ENCODE peak calls at places on chromosomes 5 and 9, in five cellular contexts. W is HCT116, T is GM23338, J is K562, D is transverse colon. E is an unnamed sample.

GRCh38 chr9:124339603-124340146 is 75.6 kb downstream of the PSMB7 start:
- DNase-seq in D (no peak), W (no peak), J (no peak), T (peak; percentile 56), E (no peak)

GRCh38 chr9:120392245-120392644 is 187.7 kb downstream of the CDK5RAP2 start:
- DNase-seq in W (no peak), J (no peak), T (no peak), D (no peak), E (no peak)

GRCh38 chr5:102718819-102719218 is 36.3 kb upstream of the PAM start:
- DNase-seq in W (no peak), D (no peak), T (no peak), J (no peak), E (no peak)

GRCh38 chr5:119389288-119390065 is 33.7 kb downstream of the TNFAIP8 start:
- DNase-seq in W (no peak), T (no peak), J (no peak), D (no peak), E (no peak)

GRCh38 chr9:6133346-6134063 is 82.1 kb upstream of the IL33 start:
- DNase-seq in J (no peak), D (no peak), W (no peak), T (no peak), E (no peak)

GRCh38 chr5:172235827-172236749 is 42.1 kb downstream of the EFCAB9 start:
- DNase-seq in T (no peak), J (no peak), D (peak; percentile 70), W (no peak), E (no peak)

GRCh38 chr5:68353624-68354023 is 138.1 kb downstream of the PIK3R1 start:
- DNase-seq in D (no peak), J (no peak), W (no peak), T (no peak), E (no peak)

GRCh38 chr5:145449794-145450193 is 385.3 kb downstream of the PRELID2 start:
- DNase-seq in T (no peak), J (no peak), W (no peak), D (no peak), E (no peak)

GRCh38 chr9:92671323-92671722 is 1.4 kb upstream of the IPPK start:
- DNase-seq in W (peak; percentile 82), D (no peak), J (no peak), T (peak; percentile 40), E (no peak)

GRCh38 chr5:167839065-167839464 is 452.4 kb upstream of the WWC1 start:
- DNase-seq in J (no peak), T (no peak), D (no peak), W (no peak), E (no peak)

GRCh38 chr9:127987103-127987614 is 6.4 kb upstream of the EEIG1 start:
- DNase-seq in W (no peak), J (no peak), T (no peak), D (no peak), E (no peak)

GRCh38 chr9:114086607-114087006 is 8.5 kb upstream of the AMBP start:
- DNase-seq in W (no peak), J (no peak), T (no peak), D (no peak), E (peak; percentile 34)

GRCh38 chr5:75463726-75464125 is 47.7 kb downstream of the CERT1 start:
- DNase-seq in D (no peak), T (no peak), J (no peak), W (no peak), E (no peak)

GRCh38 chr9:34555435-34556230 is 32.8 kb upstream of the ENHO start:
- DNase-seq in W (no peak), T (no peak), J (no peak), D (no peak), E (no peak)

GRCh38 chr9:135348788-135349150 is 130.8 kb upstream of the PPP1R26 start:
- DNase-seq in W (no peak), D (no peak), J (no peak), T (no peak), E (no peak)

GRCh38 chr5:10990626-10991025 is 229.6 kb upstream of the DAP start:
- DNase-seq in D (no peak), J (no peak), T (no peak), W (no peak), E (no peak)

GRCh38 chr5:39400711-39401385 is 23.9 kb downstream of the DAB2 start:
- DNase-seq in W (no peak), T (no peak), D (no peak), J (no peak), E (no peak)

GRCh38 chr5:119290161-119290569 is 65.7 kb upstream of the TNFAIP8 start:
- DNase-seq in T (no peak), J (no peak), W (no peak), D (no peak), E (no peak)

GRCh38 chr5:140402258-140403074 is 833 bp downstream of the ANKHD1 start:
- DNase-seq in T (peak; percentile 86), J (peak; percentile 48), D (peak; percentile 36), W (no peak), E (peak; percentile 73)

GRCh38 chr5:163105456-163105855 is 331.9 kb upstream of the CCNG1 start:
- DNase-seq in J (no peak), D (no peak), T (no peak), W (no peak), E (no peak)

GRCh38 chr5:1053391-1054017 is 44.9 kb downstream of the NKD2 start:
- DNase-seq in W (no peak), D (peak; percentile 24), T (peak; percentile 0), J (no peak), E (peak; percentile 88)

GRCh38 chr5:138975098-138975847 is 100.1 kb upstream of the LRRTM2 start:
- DNase-seq in D (peak; percentile 32), J (no peak), T (no peak), W (no peak), E (peak; percentile 79)

GRCh38 chr5:172370648-172371248 is 83.6 kb downstream of the SH3PXD2B start:
- DNase-seq in W (peak; percentile 33), D (no peak), J (peak; percentile 44), T (peak; percentile 87), E (no peak)

GRCh38 chr5:137220523-137220927 is 278.6 kb downstream of the SPOCK1 start:
- DNase-seq in T (peak; percentile 76), J (peak; percentile 19), D (no peak), W (peak; percentile 76), E (no peak)

GRCh38 chr5:180199390-180199789 is 9.6 kb downstream of the RASGEF1C start:
- DNase-seq in W (no peak), D (no peak), J (no peak), T (no peak), E (no peak)

GRCh38 chr9:128245293-128246151 is 30.3 kb downstream of the GOLGA2 start:
- DNase-seq in J (peak; percentile 51), W (no peak), T (peak; percentile 49), D (no peak), E (peak; percentile 78)

GRCh38 chr5:42514759-42515158 is 91.5 kb downstream of the GHR start:
- DNase-seq in W (no peak), D (no peak), J (no peak), T (peak; percentile 49), E (no peak)

GRCh38 chr9:95796029-95796428 is 79.5 kb upstream of the ERCC6L2 start:
- DNase-seq in J (no peak), D (no peak), T (no peak), W (no peak), E (no peak)

GRCh38 chr9:37902804-37903580 is 935 bp downstream of the SLC25A51 start:
- DNase-seq in D (no peak), J (peak; percentile 46), W (no peak), T (no peak), E (no peak)

GRCh38 chr9:37903581-37903830 is 421 bp downstream of the SLC25A51 start:
- DNase-seq in W (no peak), J (no peak), D (no peak), T (peak; percentile 56), E (peak; percentile 70)

GRCh38 chr9:37903831-37904646 is at the start of gene SLC25A51:
- DNase-seq in W (peak; percentile 87), T (peak; percentile 95), J (peak; percentile 98), D (peak; percentile 96), E (peak; percentile 97)

GRCh38 chr9:37904647-37905505 is 949 bp upstream of the SLC25A51 start:
- DNase-seq in T (no peak), J (peak; percentile 54), D (no peak), W (no peak), E (peak; percentile 64)

GRCh38 chr9:37902131-37902530 is 1.8 kb downstream of the SLC25A51 start:
- DNase-seq in W (no peak), T (no peak), J (no peak), D (no peak), E (no peak)
- H3K4me3 ChIP-seq in W (no peak overlapping the region), T (no peak overlapping the region), J (no peak overlapping the region), D (no peak overlapping the region), E (no peak overlapping the region)

DNA sequence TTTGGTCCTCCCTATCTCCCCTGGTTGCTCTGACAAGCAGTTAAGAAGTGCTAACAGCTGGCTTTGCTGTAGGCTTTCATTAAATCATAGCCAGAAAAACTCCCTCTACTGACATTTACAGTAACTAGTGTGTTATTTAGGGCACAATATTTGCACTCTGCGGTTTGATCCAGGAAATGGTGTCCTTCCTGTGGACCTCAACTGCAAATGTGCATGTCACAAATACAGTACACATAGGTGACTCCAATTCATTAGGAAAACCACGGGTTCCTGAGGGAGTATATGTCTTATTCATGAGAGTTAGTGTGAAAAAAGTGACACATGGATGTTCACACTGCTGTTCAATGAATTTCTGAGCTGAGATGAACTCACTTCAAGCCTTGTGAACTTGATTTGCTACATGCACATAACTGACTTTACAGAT is 281.6 kb downstream of the EFNA5 start:
- DNase-seq in J (no peak), D (peak; percentile 19), W (no peak), T (no peak), E (no peak)
- TF ChIP-seq POLR2AphosphoS5 in J (no peak), D (no peak), W (no peak), T (no peak), E (peak; percentile 22)

GRCh38 chr5:111384220-111384619 is 128.1 kb downstream of the STARD4 start:
- DNase-seq in J (no peak), W (no peak), D (no peak), T (no peak), E (no peak)

GRCh38 chr5:111374380-111374779 is 138.0 kb downstream of the STARD4 start:
- DNase-seq in W (no peak), J (no peak), D (no peak), T (no peak), E (no peak)

GRCh38 chr5:111383288-111383970 is 128.9 kb downstream of the STARD4 start:
- DNase-seq in T (no peak), W (no peak), J (no peak), D (no peak), E (no peak)

GRCh38 chr5:111375645-111376044 is 136.7 kb downstream of the STARD4 start:
- DNase-seq in T (no peak), D (no peak), W (no peak), J (no peak), E (no peak)

GRCh38 chr5:111379391-111379816 is 132.9 kb downstream of the STARD4 start:
- DNase-seq in T (no peak), W (no peak), D (no peak), J (no peak), E (no peak)
- H3K4me1 ChIP-seq in T (no peaks in the 10 kb centered on the region), W (peaks cover 3% of the 10 kb centered on the region), D (no peaks in the 10 kb centered on the region), J (no peaks in the 10 kb centered on the region), E (no peaks in the 10 kb centered on the region)

GRCh38 chr5:150815010-150815409 is 31.3 kb upstream of the IRGM start:
- DNase-seq in D (no peak), T (no peak), J (no peak), W (no peak), E (no peak)
- H3K4me3 ChIP-seq in D (no peak overlapping the region), T (no peak overlapping the region), J (no peak overlapping the region), W (no peak overlapping the region), E (no peak overlapping the region)